ENCODE peak calls at places on chromosomes 16 and 17, in seven cellular contexts. H is ascending aorta; C is HFF-Myc; J is GM23248; W is activated T-cell treated with anti-CD3 and anti-CD28 coated beads, Interleukin-2, amount 50 U/mL, for 4 hours; A is T1000; E is A549. V is an unnamed sample.

GRCh38 chr17:75131278-75132017 is at the start of gene NT5C:
- DNase-seq in C (peak; percentile 44), A (peak; percentile 78), W (peak; percentile 52), J (peak; percentile 93), E (peak; percentile 85), H (peak; percentile 85), V (peak; percentile 49)

GRCh38 chr17:40561871-40562611 is 3.2 kb downstream of the CCR7 start:
- DNase-seq in H (no peak), J (peak; percentile 28), C (no peak), A (no peak), E (no peak), W (peak; percentile 43), V (no peak)

GRCh38 chr17:41917192-41917591 is 1.6 kb downstream of the ACLY start:
- DNase-seq in J (peak; percentile 92), C (peak; percentile 36), W (no peak), A (no peak), E (no peak), H (no peak), V (no peak)

GRCh38 chr17:74052993-74053744 is 150.3 kb upstream of the RPL38 start:
- DNase-seq in H (no peak), J (no peak), C (no peak), E (no peak), A (no peak), W (no peak), V (no peak)

GRCh38 chr16:74094962-74095361 is 201.7 kb upstream of the PSMD7 start:
- DNase-seq in E (no peak), H (no peak), W (no peak), A (no peak), J (no peak), C (no peak), V (no peak)

GRCh38 chr17:82129095-82129494 is 31.1 kb upstream of the FASN start:
- DNase-seq in C (no peak), J (no peak), E (no peak), W (no peak), A (no peak), H (no peak), V (no peak)

GRCh38 chr16:80080287-80080851 is 460.4 kb upstream of the DYNLRB2 start:
- DNase-seq in C (no peak), J (no peak), W (no peak), H (no peak), E (no peak), A (no peak), V (peak; percentile 70)

GRCh38 chr16:67216612-67217490 is 10.1 kb upstream of the TMEM208 start:
- DNase-seq in H (peak; percentile 77), W (no peak), J (peak; percentile 22), E (no peak), C (no peak), A (no peak), V (no peak)

GRCh38 chr17:7612294-7612640 is 2.4 kb downstream of the FXR2 start:
- DNase-seq in A (no peak), W (no peak), E (no peak), H (no peak), C (no peak), J (no peak), V (no peak)

GRCh38 chr16:49485663-49486062 is 112.1 kb downstream of the C16orf78 start:
- DNase-seq in J (no peak), H (peak; percentile 41), A (no peak), E (no peak), W (no peak), C (no peak), V (no peak)

GRCh38 chr17:74216505-74216904 is 3.1 kb downstream of the TTYH2 start:
- DNase-seq in H (no peak), W (no peak), A (no peak), E (no peak), C (no peak), J (no peak), V (no peak)

GRCh38 chr16:2686912-2687507 is 4.7 kb downstream of the KCTD5 start:
- DNase-seq in C (no peak), W (no peak), E (no peak), A (no peak), H (no peak), J (no peak), V (no peak)

GRCh38 chr17:32520737-32521399 is 34.1 kb downstream of the CDK5R1 start:
- DNase-seq in H (no peak), W (no peak), E (no peak), A (no peak), J (no peak), C (no peak), V (no peak)

GRCh38 chr17:7755095-7755890 is 37.7 kb downstream of the DNAH2 start:
- DNase-seq in W (no peak), H (no peak), A (no peak), E (no peak), C (no peak), J (no peak), V (no peak)

GRCh38 chr16:67394271-67395104 is 1.2 kb upstream of the TPPP3 start:
- DNase-seq in C (no peak), E (no peak), W (no peak), H (peak; percentile 67), A (no peak), J (peak; percentile 53), V (no peak)

V was measured in trophoblast cell.